ENCODE peak calls at places on chromosomes 16 and 17, in eight cellular contexts. E is head of caudate nucleus; R is A673; N is AG04450; L is stimulated activated CD4-positive, alpha-beta T cell treated with anti-CD3 and anti-CD28 coated beads, Interleukin-2, amount 100 ng/mL, for 24 hours; O is NCI-H1930; T is activated CD8-positive, alpha-beta T cell treated with anti-CD3 and anti-CD28 coated beads, Interleukin-2, amount 10 ng/mL, durations not matched to agents 7 days and 5 days; Q is choroid plexus epithelial cell. D is an unnamed sample.

GRCh38 chr17:17502741-17503565 is 6.8 kb upstream of the RASD1 start:
- DNase-seq in E (no peak), R (no peak), N (no peak), L (no peak), O (no peak), T (no peak), Q (no peak), D (no peak)

GRCh38 chr16:57409870-57410585 is 5.5 kb downstream of the CCL17 start:
- DNase-seq in E (no peak), R (no peak), N (no peak), L (no peak), O (no peak), T (no peak), Q (no peak), D (no peak)

GRCh38 chr17:77266891-77267341 is 126.1 kb downstream of the SEC14L1 start:
- DNase-seq in E (no peak), R (no peak), N (no peak), L (no peak), O (no peak), T (no peak), Q (no peak), D (no peak)

GRCh38 chr17:63774982-63775290 is 966 bp downstream of the DDX42 start:
- DNase-seq in E (no peak), R (no peak), N (no peak), L (no peak), O (no peak), T (peak), Q (no peak), D (no peak)

GRCh38 chr17:73325527-73325842 is 13.7 kb upstream of the CDC42EP4 start:
- DNase-seq in E (no peak), R (no peak), N (no peak), L (no peak), O (no peak), T (no peak), Q (peak), D (no peak)

GRCh38 chr17:17151055-17151454 is 55.1 kb downstream of the PLD6 start:
- DNase-seq in E (no peak), R (peak), N (peak), L (no peak), O (no peak), T (no peak), Q (peak), D (no peak)

GRCh38 chr17:48723555-48724239 is 712 bp downstream of the PRAC2 start:
- DNase-seq in E (no peak), R (peak), N (no peak), L (no peak), O (no peak), T (peak), Q (no peak), D (no peak)

GRCh38 chr16:64250866-64251265 is 871.0 kb downstream of the CDH11 start:
- DNase-seq in E (peak), R (no peak), N (no peak), L (no peak), O (no peak), T (no peak), Q (peak), D (no peak)

GRCh38 chr17:72467841-72468653 is 347.2 kb downstream of the SOX9 start:
- DNase-seq in E (no peak), R (no peak), N (no peak), L (no peak), O (no peak), T (no peak), Q (peak), D (no peak)

GRCh38 chr17:11610999-11611566 is 12.8 kb downstream of the DNAH9 start:
- DNase-seq in E (no peak), R (no peak), N (no peak), L (no peak), O (no peak), T (no peak), Q (no peak), D (no peak)

GRCh38 chr17:40553694-40554534 is 11.4 kb downstream of the CCR7 start:
- DNase-seq in E (peak), R (no peak), N (no peak), L (no peak), O (no peak), T (peak), Q (peak), D (no peak)

GRCh38 chr17:71398706-71399620 is 721.9 kb upstream of the SOX9 start:
- DNase-seq in E (no peak), R (no peak), N (no peak), L (no peak), O (no peak), T (no peak), Q (peak), D (no peak)

GRCh38 chr16:78106659-78107058 is 7.2 kb downstream of the WWOX start:
- DNase-seq in E (no peak), R (no peak), N (no peak), L (no peak), O (no peak), T (no peak), Q (no peak), D (no peak)

GRCh38 chr16:19410435-19411153 is 7.1 kb upstream of the TMC5 start:
- DNase-seq in E (no peak), R (peak), N (no peak), L (peak), O (peak), T (peak), Q (no peak), D (no peak)

GRCh38 chr16:76639685-76640289 is 362.6 kb downstream of the CNTNAP4 start:
- DNase-seq in E (no peak), R (peak), N (no peak), L (no peak), O (no peak), T (no peak), Q (no peak), D (no peak)

GRCh38 chr16:8798174-8798527 is 512 bp downstream of the PMM2 start:
- DNase-seq in E (no peak), R (no peak), N (no peak), L (no peak), O (no peak), T (peak), Q (peak), D (no peak)

GRCh38 chr16:1533443-1533951 is at the start of gene TMEM204:
- DNase-seq in E (no peak), R (no peak), N (peak), L (peak), O (no peak), T (peak), Q (peak), D (no peak)

D was measured in thoracic aorta.